ENCODE peak calls at places on chromosomes 5 and 9, in six cellular contexts. M is activated T-helper 1 cell treated with Interleukin-2 at 50 U/mL for 16 hours; B is CD4-positive, CD25-positive, alpha-beta regulatory T cell; U is HTR-8/SVneo; K is nucleus accumbens; F is stimulated activated CD4-positive, alpha-beta T cell treated with anti-CD3 and anti-CD28 coated beads, Interleukin-2, amount 100 ng/mL, for 48 hours. I is an unnamed sample.

GRCh38 chr9:38205279-38205678 is 136.3 kb upstream of the SHB start:
- DNase-seq in B (no peak), K (no peak), U (no peak), F (no peak), M (no peak), I (no peak)

GRCh38 chr9:22169243-22169642 is 160.1 kb upstream of the CDKN2B start:
- DNase-seq in F (no peak), U (peak), K (no peak), M (no peak), B (no peak), I (no peak)

GRCh38 chr9:91789941-91790340 is 160.1 kb downstream of the ROR2 start:
- DNase-seq in B (no peak), F (no peak), M (no peak), U (no peak), K (no peak), I (no peak)

GRCh38 chr5:5188377-5189020 is 48.4 kb downstream of the ADAMTS16 start:
- DNase-seq in K (no peak), M (no peak), F (no peak), U (no peak), B (no peak), I (no peak)

GRCh38 chr5:179265529-179266290 is 79.6 kb downstream of the ADAMTS2 start:
- DNase-seq in K (no peak), B (no peak), M (no peak), F (no peak), U (peak), I (no peak)

GRCh38 chr9:76219555-76220151 is 174.6 kb downstream of the RFK start:
- DNase-seq in F (no peak), M (no peak), K (no peak), U (no peak), B (no peak), I (peak)

GRCh38 chr9:134768332-134769083 is 112.1 kb upstream of the FCN2 start:
- DNase-seq in M (no peak), K (peak), F (no peak), U (no peak), B (no peak), I (no peak)

GRCh38 chr5:98424681-98425454 is 348.6 kb upstream of the RGMB start:
- DNase-seq in K (no peak), B (no peak), M (no peak), F (no peak), U (no peak), I (no peak)

GRCh38 chr5:159094745-159095144 is 5.0 kb downstream of the EBF1 start:
- DNase-seq in F (peak), U (no peak), K (no peak), B (peak), M (no peak), I (peak)

GRCh38 chr5:34716986-34717385 is 60.9 kb downstream of the RAI14 start:
- DNase-seq in B (no peak), M (no peak), K (no peak), U (no peak), F (no peak), I (no peak)

GRCh38 chr5:77308154-77308960 is 97.9 kb downstream of the PDE8B start:
- DNase-seq in U (no peak), K (no peak), F (no peak), M (no peak), B (no peak), I (no peak)

GRCh38 chr9:130418776-130419175 is 26.0 kb upstream of the ASS1 start:
- DNase-seq in U (no peak), M (no peak), K (no peak), B (no peak), F (no peak), I (no peak)

GRCh38 chr9:15354713-15355112 is 47.7 kb upstream of the TTC39B start:
- DNase-seq in K (no peak), B (peak), M (no peak), F (no peak), U (no peak), I (no peak)

GRCh38 chr9:115531410-115532130 is 413.6 kb upstream of the TNC start:
- DNase-seq in M (no peak), K (no peak), U (no peak), B (no peak), F (no peak), I (no peak)

GRCh38 chr5:131379723-131380122 is 115.9 kb downstream of the CDC42SE2 start:
- DNase-seq in F (no peak), U (peak), M (peak), B (peak), K (no peak), I (peak)

I was measured in HT-29.